ENCODE peak calls at places on chromosomes 13 and 19, in eight cellular contexts. T, N, H, U, D, F, I and Y are unnamed samples.
A peak's percentile ranks its signal among the peaks of the same experiment; 100 is the strongest.

GRCh38 chr13:90321281-90321931 is 1026.1 kb upstream of the MIR17HG start:
- DNase-seq in I (no peak), D (no peak), U (no peak), T (no peak), H (no peak), N (no peak), F (no peak), Y (peak; percentile 55)

GRCh38 chr19:7862413-7862951 is 11.7 kb downstream of the PRR36 start:
- DNase-seq in F (no peak), I (peak; percentile 64), T (peak; percentile 83), N (peak; percentile 35), U (peak; percentile 50), H (no peak), D (no peak), Y (peak; percentile 88)

GRCh38 chr13:106657104-106657503 is 89.2 kb upstream of the ARGLU1 start:
- DNase-seq in D (no peak), F (no peak), I (no peak), N (no peak), U (no peak), T (no peak), H (no peak), Y (no peak)

GRCh38 chr13:111398196-111398595 is 77.8 kb downstream of the TEX29 start:
- DNase-seq in F (no peak), U (no peak), H (no peak), I (no peak), N (no peak), D (no peak), T (no peak), Y (no peak)

GRCh38 chr13:83153833-83154232 is 728.4 kb downstream of the SLITRK1 start:
- DNase-seq in U (no peak), N (no peak), D (peak; percentile 79), H (no peak), T (no peak), I (no peak), F (no peak), Y (no peak)

GRCh38 chr13:46184277-46184699 is 2.3 kb upstream of the LCP1 start:
- DNase-seq in T (no peak), U (no peak), I (peak; percentile 2), D (no peak), H (peak; percentile 7), F (no peak), N (peak; percentile 52), Y (no peak)

GRCh38 chr13:81760316-81760715 is 1419.4 kb upstream of the SPRY2 start:
- DNase-seq in F (no peak), T (no peak), H (no peak), N (peak; percentile 39), U (no peak), D (no peak), I (no peak), Y (peak; percentile 20)

GRCh38 chr13:30196025-30196424 is 111.3 kb downstream of the KATNAL1 start:
- DNase-seq in T (no peak), N (peak; percentile 59), I (peak; percentile 20), F (no peak), H (peak; percentile 4), D (peak; percentile 45), U (no peak), Y (no peak)

GRCh38 chr19:44845612-44846454 is at the start of gene NECTIN2:
- DNase-seq in H (peak; percentile 95), I (peak; percentile 99), F (peak; percentile 81), U (peak; percentile 96), T (peak; percentile 100), D (peak; percentile 97), N (peak; percentile 98), Y (peak; percentile 98)

GRCh38 chr19:19445911-19446361 is 40.5 kb downstream of the GATAD2A start:
- DNase-seq in T (no peak), D (no peak), I (peak; percentile 55), H (no peak), U (no peak), F (no peak), N (peak; percentile 57), Y (peak; percentile 55)

GRCh38 chr19:43555185-43555770 is 20.0 kb downstream of the XRCC1 start:
- DNase-seq in N (peak; percentile 74), I (peak; percentile 73), H (peak; percentile 65), F (no peak), U (peak; percentile 59), T (peak; percentile 82), D (peak; percentile 56), Y (peak; percentile 80)

GRCh38 chr19:41373993-41374392 is 2.3 kb upstream of the TMEM91 start:
- DNase-seq in T (peak; percentile 77), D (peak; percentile 40), I (peak; percentile 90), U (no peak), N (peak; percentile 80), F (peak; percentile 71), H (peak; percentile 99), Y (peak; percentile 48)

GRCh38 chr13:30569901-30570576 is 47.7 kb upstream of the USPL1 start:
- DNase-seq in T (peak; percentile 76), H (no peak), D (no peak), U (no peak), I (peak; percentile 97), N (peak; percentile 98), F (peak; percentile 90), Y (peak; percentile 97)